ENCODE peak calls at places on chromosomes 12 and 14, in seven cellular contexts. N is IMR-90, Z is H1, I is H9, E is mesenchymal stem cell, B is neuronal stem cell, A is mesendoderm. K is an unnamed sample.
A peak's percentile ranks its signal among the peaks of the same experiment; 100 is the strongest.

GRCh38 chr14:69043598-69044267 is 64.6 kb upstream of the ACTN1 start:
- DNase-seq in N (peak; percentile 77), Z (no peak), I (no peak), E (peak; percentile 70), B (no peak), A (no peak), K (peak; percentile 42)

GRCh38 chr12:46664771-46665287 is 161.0 kb downstream of the SLC38A4 start:
- DNase-seq in N (peak; percentile 96), Z (no peak), I (no peak), E (peak; percentile 92), B (no peak), A (peak; percentile 37), K (peak; percentile 34)

GRCh38 chr14:102594514-102595175 is 2.2 kb downstream of the RCOR1 start:
- DNase-seq in N (peak; percentile 69), Z (no peak), I (no peak), E (peak; percentile 76), B (no peak), A (peak; percentile 76), K (peak; percentile 87)

GRCh38 chr14:67806228-67806627 is 10.2 kb downstream of the ZFYVE26 start:
- DNase-seq in N (peak; percentile 7), Z (no peak), I (no peak), E (no peak), B (no peak), A (no peak), K (no peak)

GRCh38 chr14:52527052-52527451 is 25.3 kb downstream of the TXNDC16 start:
- DNase-seq in N (no peak), Z (no peak), I (no peak), E (no peak), B (no peak), A (peak; percentile 28), K (no peak)

GRCh38 chr12:26821212-26821701 is 11.7 kb downstream of the ITPR2 start:
- DNase-seq in N (peak; percentile 23), Z (no peak), I (no peak), E (no peak), B (no peak), A (no peak), K (no peak)

GRCh38 chr12:112116232-112117060 is 7.9 kb upstream of the NAA25 start:
- DNase-seq in N (peak; percentile 61), Z (peak; percentile 76), I (peak; percentile 95), E (peak; percentile 81), B (peak; percentile 67), A (peak; percentile 95), K (peak; percentile 56)

GRCh38 chr12:112087055-112087850 is 21.3 kb downstream of the NAA25 start:
- DNase-seq in N (no peak), Z (no peak), I (no peak), E (peak; percentile 12), B (no peak), A (no peak), K (no peak)

GRCh38 chr14:61730756-61731373 is 31.4 kb upstream of the SNAPC1 start:
- DNase-seq in N (no peak), Z (no peak), I (no peak), E (no peak), B (no peak), A (no peak), K (no peak)

DNA sequence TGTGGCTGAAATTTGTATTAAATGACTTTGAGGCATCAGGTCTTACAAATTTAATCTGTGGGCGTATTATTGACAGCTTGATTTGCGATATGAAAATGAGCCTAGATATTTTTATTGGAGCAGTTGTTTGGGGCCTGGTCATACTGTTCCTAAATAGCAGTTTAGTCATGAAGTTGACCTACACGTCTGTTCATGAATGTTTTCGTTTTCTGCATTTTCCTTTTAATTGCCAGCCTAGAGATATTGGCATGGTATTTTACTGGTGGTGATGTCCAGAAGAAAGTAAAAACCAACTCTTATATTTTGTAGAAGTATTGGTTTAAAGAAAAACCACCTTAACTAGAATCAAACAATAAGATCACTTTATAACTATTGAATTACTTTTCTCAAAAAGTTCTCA is 1.8 kb downstream of the EML1 start:
- DNase-seq in N (no peak), Z (no peak), I (no peak), E (no peak), B (no peak), A (no peak), K (no peak)
- H2BK120ac ChIP-seq in N (no peak overlapping the region), Z (no peak overlapping the region), I (no peak overlapping the region), E (no peak overlapping the region), B (no peak overlapping the region), A (no peak overlapping the region), K (no peak overlapping the region)

DNA sequence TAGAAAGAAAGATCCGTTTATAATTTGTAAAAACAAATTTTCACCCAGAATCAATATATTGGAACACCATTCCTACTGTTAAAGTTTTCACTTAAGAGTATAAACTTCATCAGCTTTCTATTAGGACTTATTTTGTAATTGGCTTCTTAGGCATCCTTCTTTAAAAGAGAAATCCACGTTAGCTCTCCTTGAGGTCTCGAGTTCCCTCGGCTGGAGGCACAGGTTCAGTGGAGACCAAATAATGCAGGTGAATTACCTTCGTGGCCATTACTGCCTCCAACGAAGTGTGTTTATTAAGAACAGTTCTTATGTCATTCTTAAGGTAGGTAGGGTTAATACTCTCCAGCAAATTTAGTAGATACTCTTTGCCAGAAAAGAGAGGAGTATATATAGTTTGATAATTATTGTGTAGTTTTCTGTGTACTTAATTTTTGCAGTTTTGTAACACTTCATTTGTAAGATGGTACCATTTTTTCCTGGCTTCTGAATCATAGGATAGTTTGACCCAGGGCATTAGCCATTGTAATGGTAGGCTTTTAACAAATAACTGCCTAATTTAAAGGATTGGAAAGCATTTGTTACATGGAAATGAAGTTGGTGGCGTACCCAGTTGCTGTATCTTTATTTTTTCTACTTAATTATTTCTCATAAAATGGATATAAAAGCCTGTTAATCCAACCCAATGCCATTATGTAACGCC is 2.2 kb downstream of the CALM1 start:
- DNase-seq in N (no peak), Z (no peak), I (no peak), E (no peak), B (no peak), A (no peak), K (peak; percentile 36)
- H2BK120ac ChIP-seq in N (no peak overlapping the region), Z (no peak overlapping the region), I (no peak overlapping the region), E (no peak overlapping the region), B (no peak overlapping the region), A (no peak overlapping the region), K (no peak overlapping the region)

GRCh38 chr14:90819734-90820393 is 3.6 kb upstream of the TTC7B start:
- DNase-seq in N (no peak), Z (no peak), I (no peak), E (no peak), B (no peak), A (no peak), K (peak; percentile 44)
- H2BK120ac ChIP-seq in N (no peak overlapping the region), Z (no peak overlapping the region), I (no peak overlapping the region), E (no peak overlapping the region), B (no peak overlapping the region), A (no peak overlapping the region), K (peak overlapping the region; percentile 54)

GRCh38 chr12:117350140-117350539 is 11.3 kb downstream of the NOS1 start:
- DNase-seq in N (no peak), Z (no peak), I (no peak), E (no peak), B (no peak), A (no peak), K (no peak)
- H2BK120ac ChIP-seq in N (no peak overlapping the region), Z (no peak overlapping the region), I (no peak overlapping the region), E (no peak overlapping the region), B (no peak overlapping the region), A (no peak overlapping the region), K (no peak overlapping the region)

K was measured in trophoblast cell.